ENCODE peak calls at places on chromosomes 11 and 22, in ten cellular contexts. S, C, K, Z, V, D, J, A, B and I are unnamed samples.

GRCh38 chr11:96314326-96315050 is 28.5 kb downstream of the MAML2 start:
- DNase-seq in S (peak; percentile 86), C (peak; percentile 69), K (no peak), Z (no peak), V (no peak), D (no peak), J (no peak), A (peak; percentile 42), B (no peak), I (no peak)

GRCh38 chr11:57143459-57143858 is 38.3 kb upstream of the LRRC55 start:
- DNase-seq in S (no peak), C (no peak), K (no peak), Z (no peak), V (no peak), D (no peak), J (no peak), A (no peak), B (no peak), I (no peak)

GRCh38 chr11:34029176-34029575 is 22.4 kb upstream of the CAPRIN1 start:
- DNase-seq in S (no peak), C (no peak), K (no peak), Z (no peak), V (no peak), D (no peak), J (peak; percentile 92), A (no peak), B (no peak), I (no peak)

GRCh38 chr22:48758021-48758561 is 1069.6 kb downstream of the BRD1 start:
- DNase-seq in S (no peak), C (no peak), K (no peak), Z (no peak), V (no peak), D (no peak), J (no peak), A (no peak), B (no peak), I (peak; percentile 21)

GRCh38 chr11:17389957-17390649 is 1.6 kb upstream of the KCNJ11 start:
- DNase-seq in S (no peak), C (no peak), K (no peak), Z (no peak), V (no peak), D (no peak), J (no peak), A (no peak), B (no peak), I (no peak)

GRCh38 chr11:101434241-101434640 is 149.6 kb downstream of the TRPC6 start:
- DNase-seq in S (peak; percentile 73), C (no peak), K (no peak), Z (no peak), V (no peak), D (no peak), J (no peak), A (no peak), B (no peak), I (no peak)

GRCh38 chr22:46914916-46915894 is 152.8 kb downstream of the TBC1D22A start:
- DNase-seq in S (no peak), C (no peak), K (no peak), Z (no peak), V (no peak), D (no peak), J (no peak), A (no peak), B (no peak), I (no peak)

GRCh38 chr11:33296695-33297094 is 39.5 kb downstream of the HIPK3 start:
- DNase-seq in S (no peak), C (no peak), K (no peak), Z (no peak), V (no peak), D (no peak), J (no peak), A (no peak), B (no peak), I (no peak)

GRCh38 chr11:12430912-12431311 is 53.5 kb downstream of the PARVA start:
- DNase-seq in S (peak; percentile 92), C (peak; percentile 34), K (peak; percentile 51), Z (no peak), V (peak; percentile 73), D (no peak), J (peak; percentile 72), A (peak; percentile 90), B (peak; percentile 95), I (peak; percentile 37)

GRCh38 chr22:42277232-42277753 is 6.8 kb upstream of the TCF20 start:
- DNase-seq in S (no peak), C (no peak), K (no peak), Z (no peak), V (no peak), D (no peak), J (no peak), A (no peak), B (no peak), I (no peak)

GRCh38 chr22:42275970-42276369 is 5.5 kb upstream of the TCF20 start:
- DNase-seq in S (peak; percentile 54), C (no peak), K (no peak), Z (no peak), V (no peak), D (no peak), J (no peak), A (no peak), B (no peak), I (no peak)

GRCh38 chr22:42280140-42280539 is 9.7 kb upstream of the TCF20 start:
- DNase-seq in S (no peak), C (no peak), K (no peak), Z (no peak), V (no peak), D (no peak), J (no peak), A (no peak), B (no peak), I (no peak)

GRCh38 chr22:42279425-42280020 is 9.1 kb upstream of the TCF20 start:
- DNase-seq in S (no peak), C (no peak), K (no peak), Z (no peak), V (no peak), D (no peak), J (no peak), A (no peak), B (no peak), I (no peak)

GRCh38 chr22:42277988-42278776 is 7.7 kb upstream of the TCF20 start:
- DNase-seq in S (no peak), C (peak; percentile 20), K (no peak), Z (peak; percentile 80), V (no peak), D (no peak), J (no peak), A (peak; percentile 5), B (no peak), I (no peak)
- TF ChIP-seq CTCF in S (peak; percentile 38), C (no peak), K (no peak), Z (peak; percentile 75), V (peak; percentile 44), D (peak; percentile 24), J (no peak), A (no peak), B (no peak), I (no peak)

DNA sequence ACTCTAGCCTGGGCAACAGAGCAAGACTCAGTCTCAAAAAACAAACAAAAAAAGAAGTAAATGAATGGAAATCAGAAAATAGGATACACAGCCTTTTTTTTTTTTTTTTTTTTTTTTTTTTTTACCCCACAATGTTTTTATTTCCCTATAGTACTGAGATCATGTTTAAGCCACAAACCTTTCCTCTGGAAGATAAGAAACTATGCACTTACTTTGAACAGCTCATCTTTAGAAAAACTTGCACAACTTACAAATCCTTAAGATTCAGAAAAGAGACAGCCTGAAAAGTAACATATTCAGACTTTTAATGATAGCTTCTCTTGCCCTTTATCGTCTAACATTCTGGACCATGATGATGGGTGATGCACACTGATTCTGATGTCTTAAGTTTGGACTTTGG is 80.3 kb downstream of the TNRC6B start:
- DNase-seq in S (no peak), C (no peak), K (no peak), Z (no peak), V (no peak), D (no peak), J (no peak), A (no peak), B (no peak), I (no peak)
- TF ChIP-seq CTCF in S (no peak), C (no peak), K (no peak), Z (no peak), V (no peak), D (no peak), J (no peak), A (no peak), B (no peak), I (no peak)

DNA sequence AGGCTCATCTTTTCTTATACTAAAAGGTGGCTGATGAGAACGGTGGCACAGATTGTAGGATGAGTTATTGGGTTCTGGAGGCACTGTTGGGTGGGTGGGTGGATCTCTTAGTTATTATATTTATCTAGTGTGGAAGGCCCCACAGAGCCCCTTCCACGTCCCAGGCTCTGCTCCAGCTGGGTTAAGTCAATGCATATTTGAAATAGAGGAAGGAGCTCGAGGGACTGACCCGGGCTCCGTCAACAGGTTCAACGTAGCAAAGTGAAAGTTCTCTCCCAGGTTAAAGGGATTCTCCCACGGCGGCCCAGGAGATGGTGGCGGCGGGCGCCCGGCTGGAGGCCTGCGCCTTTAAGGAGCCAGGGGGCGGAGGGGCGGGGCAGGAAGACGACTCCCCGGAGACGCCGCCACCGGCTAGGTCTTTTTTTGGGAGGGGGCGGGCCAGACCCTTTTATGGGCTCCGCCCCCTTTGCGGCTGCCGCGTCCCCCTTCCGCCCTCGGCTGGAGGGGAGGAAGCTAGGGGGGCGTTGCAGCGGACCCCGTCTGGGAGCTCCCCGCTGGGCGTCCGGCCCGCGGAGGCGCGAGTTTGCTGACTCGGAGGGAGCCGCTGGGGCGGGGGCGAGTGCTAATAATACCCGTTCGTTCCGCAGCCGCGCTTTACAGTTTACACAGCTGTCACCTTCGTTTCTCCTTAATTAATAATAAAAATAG is 1.5 kb upstream of the INPPL1 start:
- DNase-seq in S (peak; percentile 75), C (peak; percentile 97), K (peak; percentile 80), Z (peak; percentile 93), V (peak; percentile 94), D (peak; percentile 87), J (peak; percentile 98), A (peak; percentile 76), B (peak; percentile 96), I (peak; percentile 74)
- TF ChIP-seq CTCF in S (peak; percentile 42), C (peak; percentile 68), K (peak; percentile 18), Z (no peak), V (no peak), D (peak; percentile 22), J (peak; percentile 18), A (no peak), B (peak; percentile 53), I (no peak)

GRCh38 chr11:117194267-117194666 is 4.9 kb upstream of the TAGLN start:
- DNase-seq in S (no peak), C (no peak), K (no peak), Z (no peak), V (no peak), D (no peak), J (no peak), A (no peak), B (no peak), I (no peak)

GRCh38 chr11:117189941-117190544 is 9.1 kb upstream of the TAGLN start:
- DNase-seq in S (no peak), C (no peak), K (no peak), Z (no peak), V (peak; percentile 39), D (no peak), J (no peak), A (no peak), B (no peak), I (peak; percentile 9)

GRCh38 chr11:117191680-117192400 is 7.3 kb upstream of the TAGLN start:
- DNase-seq in S (no peak), C (no peak), K (no peak), Z (no peak), V (peak; percentile 54), D (no peak), J (no peak), A (no peak), B (no peak), I (peak; percentile 20)

GRCh38 chr11:117193130-117194020 is 5.8 kb upstream of the TAGLN start:
- DNase-seq in S (no peak), C (no peak), K (no peak), Z (no peak), V (peak; percentile 14), D (no peak), J (no peak), A (no peak), B (peak; percentile 17), I (no peak)

GRCh38 chr11:117192401-117192875 is 6.7 kb upstream of the TAGLN start:
- DNase-seq in S (no peak), C (no peak), K (no peak), Z (no peak), V (peak; percentile 43), D (no peak), J (no peak), A (no peak), B (no peak), I (peak; percentile 18)
- TF ChIP-seq CTCF in S (no peak), C (no peak), K (no peak), Z (no peak), V (no peak), D (no peak), J (no peak), A (no peak), B (no peak), I (no peak)